ENCODE peak calls at places on chromosomes 12 and 14, in six cellular contexts. V is CD8-positive, alpha-beta memory T cell; L is AG04450; F is kidney glomerular epithelial cell; G is activated CD4-positive, alpha-beta T cell treated with anti-CD3 and anti-CD28 coated beads, Interleukin-2, amount 50 U/mL, for 24 hours; P is A172. R is an unnamed sample.

GRCh38 chr14:104357689-104358527 is 219.5 kb downstream of the KIF26A start:
- DNase-seq in V (no peak), G (no peak), L (no peak), P (no peak), F (no peak), R (no peak)

GRCh38 chr12:42807251-42807650 is 217.7 kb upstream of the PRICKLE1 start:
- DNase-seq in L (no peak), P (no peak), F (no peak), G (no peak), V (no peak), R (no peak)

GRCh38 chr12:51531982-51532497 is 59.0 kb upstream of the SCN8A start:
- DNase-seq in G (peak), L (peak), F (peak), P (peak), V (peak), R (peak)

GRCh38 chr12:57216014-57216891 is at the start of gene NXPH4:
- DNase-seq in G (no peak), F (no peak), P (no peak), V (no peak), L (no peak), R (peak)

GRCh38 chr14:104936361-104937155 is 11.9 kb downstream of the PLD4 start:
- DNase-seq in P (no peak), F (no peak), L (no peak), G (no peak), V (no peak), R (no peak)

GRCh38 chr12:132545183-132545953 is 55.4 kb downstream of the FBRSL1 start:
- DNase-seq in L (no peak), V (no peak), F (no peak), G (no peak), P (no peak), R (no peak)

GRCh38 chr12:17062296-17063061 is 456.5 kb upstream of the LMO3 start:
- DNase-seq in F (no peak), V (no peak), P (peak), G (no peak), L (no peak), R (no peak)

GRCh38 chr12:64440100-64440499 is 11.8 kb upstream of the TBK1 start:
- DNase-seq in G (no peak), F (no peak), P (no peak), L (no peak), V (no peak), R (no peak)

GRCh38 chr12:6688543-6688999 is 604 bp downstream of the ZNF384 start:
- DNase-seq in G (peak), L (no peak), P (no peak), V (no peak), F (no peak), R (peak)

GRCh38 chr14:100783630-100784321 is 42.1 kb upstream of the MEG3 start:
- DNase-seq in P (no peak), G (no peak), L (no peak), V (no peak), F (no peak), R (no peak)

GRCh38 chr12:93657076-93657475 is 20.1 kb upstream of the CRADD start:
- DNase-seq in V (no peak), L (no peak), F (no peak), G (no peak), P (no peak), R (no peak)

GRCh38 chr12:10557329-10557728 is 51.6 kb downstream of the EIF2S3B start:
- DNase-seq in L (no peak), F (no peak), P (no peak), G (no peak), V (no peak), R (no peak)